ENCODE peak calls at places on chromosomes 12 and 14, in four cellular contexts. R is tibial artery; S is glomerular endothelial cell; N is stimulated activated CD8-positive, alpha-beta memory T cell treated with anti-CD3 and anti-CD28 coated beads, Interleukin-4, amount 100 ng/mL, for 1 hour. T is an unnamed sample.

GRCh38 chr12:56079729-56080555 is at the start of gene ERBB3:
- DNase-seq in N (peak), S (no peak), R (peak), T (peak)

GRCh38 chr14:32004300-32004699 is 72.8 kb upstream of the ARHGAP5 start:
- DNase-seq in N (no peak), R (peak), S (no peak), T (peak)

GRCh38 chr14:61388976-61389576 is 67.7 kb downstream of the PRKCH start:
- DNase-seq in N (no peak), S (no peak), R (no peak), T (peak)

GRCh38 chr12:91910871-91911388 is 234.7 kb downstream of the BTG1 start:
- DNase-seq in S (no peak), N (no peak), R (no peak), T (no peak)

GRCh38 chr12:39824505-39825198 is 205.0 kb upstream of the ABCD2 start:
- DNase-seq in S (no peak), N (no peak), R (no peak), T (peak)

GRCh38 chr12:117098361-117099217 is 627 bp downstream of the TESC start:
- DNase-seq in S (no peak), R (no peak), N (no peak), T (no peak)

GRCh38 chr12:57213763-57214397 is 2.7 kb upstream of the NXPH4 start:
- DNase-seq in R (no peak), S (no peak), N (no peak), T (no peak)

GRCh38 chr14:72714094-72714493 is 179.8 kb downstream of the DPF3 start:
- DNase-seq in R (no peak), S (no peak), N (peak), T (no peak)

GRCh38 chr12:120110550-120111501 is 5.7 kb downstream of the RAB35 start:
- DNase-seq in N (peak), S (no peak), R (peak), T (no peak)

GRCh38 chr12:43957732-43958131 is 121.9 kb downstream of the TMEM117 start:
- DNase-seq in N (no peak), S (peak), R (no peak), T (peak)